ENCODE peak calls at places on chromosomes 4 and X, in seven cellular contexts. F is IMR-90, H is endothelial cell of umbilical vein, Z is tibial nerve, A is HCT116, N is Peyer's patch, B is suprapubic skin. J is an unnamed sample.
A peak's percentile ranks its signal among the peaks of the same experiment; 100 is the strongest.

GRCh38 chr4:24912252-24913098 is at the start of gene CCDC149:
- DNase-seq in F (peak; percentile 57), H (peak; percentile 43), Z (peak; percentile 17), A (peak; percentile 56), N (no peak), B (peak; percentile 73), J (peak; percentile 95)

GRCh38 chr4:57462843-57463242 is 352.7 kb upstream of the IGFBP7 start:
- DNase-seq in F (no peak), H (no peak), Z (no peak), A (no peak), N (no peak), B (no peak), J (no peak)

GRCh38 chr4:107531927-107532326 is 188.1 kb downstream of the PAPSS1 start:
- DNase-seq in F (no peak), H (no peak), Z (no peak), A (no peak), N (no peak), B (no peak), J (no peak)

GRCh38 chr4:85222561-85222960 is 252.4 kb upstream of the ARHGAP24 start:
- DNase-seq in F (no peak), H (no peak), Z (no peak), A (no peak), N (no peak), B (no peak), J (no peak)

GRCh38 chrX:119549327-119550016 is 15.7 kb downstream of the STEEP1 start:
- DNase-seq in F (no peak), H (no peak), Z (no peak), A (no peak), N (no peak), B (no peak), J (no peak)

GRCh38 chrX:5409106-5409505 is 819.6 kb downstream of the NLGN4X start:
- DNase-seq in F (no peak), H (no peak), Z (no peak), A (no peak), N (no peak), B (no peak), J (no peak)

GRCh38 chr4:88900432-88900831 is 156.6 kb downstream of the FAM13A start:
- DNase-seq in F (peak; percentile 81), H (no peak), Z (no peak), A (no peak), N (no peak), B (no peak), J (no peak)

GRCh38 chr4:84623661-84624060 is 40.7 kb downstream of the CDS1 start:
- DNase-seq in F (no peak), H (no peak), Z (no peak), A (no peak), N (no peak), B (no peak), J (peak; percentile 85)

GRCh38 chrX:19291086-19291485 is 52.6 kb upstream of the PDHA1 start:
- DNase-seq in F (no peak), H (no peak), Z (no peak), A (no peak), N (no peak), B (no peak), J (no peak)

GRCh38 chr4:119025916-119026661 is 109.5 kb upstream of the MYOZ2 start:
- DNase-seq in F (peak; percentile 93), H (no peak), Z (no peak), A (peak; percentile 18), N (no peak), B (no peak), J (peak; percentile 29)

GRCh38 chr4:5705672-5706310 is 2.6 kb downstream of the EVC2 start:
- DNase-seq in F (no peak), H (no peak), Z (no peak), A (no peak), N (no peak), B (no peak), J (no peak)

GRCh38 chr4:154254999-154255398 is 236.6 kb downstream of the DCHS2 start:
- DNase-seq in F (no peak), H (no peak), Z (no peak), A (peak; percentile 2), N (no peak), B (no peak), J (no peak)

GRCh38 chr4:106708604-106708876 is 327.6 kb downstream of the DKK2 start:
- DNase-seq in F (no peak), H (no peak), Z (no peak), A (no peak), N (no peak), B (no peak), J (no peak)

GRCh38 chr4:76250962-76251361 is 559 bp upstream of the FAM47E start:
- DNase-seq in F (no peak), H (peak; percentile 10), Z (no peak), A (no peak), N (no peak), B (no peak), J (peak; percentile 57)

GRCh38 chr4:88646528-88647280 is 50.9 kb downstream of the NAP1L5 start:
- DNase-seq in F (no peak), H (no peak), Z (no peak), A (no peak), N (no peak), B (no peak), J (no peak)

GRCh38 chr4:17511950-17512795 is at the start of gene QDPR:
- DNase-seq in F (peak; percentile 50), H (peak; percentile 77), Z (peak; percentile 40), A (peak; percentile 63), N (peak; percentile 59), B (peak; percentile 84), J (peak; percentile 89)

GRCh38 chr4:140626982-140627381 is 58.2 kb upstream of the UCP1 start:
- DNase-seq in F (no peak), H (peak; percentile 59), Z (no peak), A (no peak), N (no peak), B (no peak), J (no peak)

GRCh38 chrX:1794586-1794985 is 179.7 kb downstream of the ASMT start:
- DNase-seq in F (no peak), H (no peak), Z (no peak), A (no peak), N (no peak), B (no peak), J (no peak)

GRCh38 chr4:160877087-160877790 is 1286.6 kb downstream of the FSTL5 start:
- DNase-seq in F (no peak), H (no peak), Z (no peak), A (no peak), N (no peak), B (no peak), J (no peak)

GRCh38 chr4:71004281-71004851 is 10.9 kb downstream of the DCK start:
- DNase-seq in F (no peak), H (no peak), Z (no peak), A (no peak), N (peak; percentile 75), B (no peak), J (peak; percentile 33)

GRCh38 chrX:115147220-115147619 is 42.0 kb upstream of the RBMXL3 start:
- DNase-seq in F (peak; percentile 40), H (peak; percentile 21), Z (no peak), A (peak; percentile 2), N (no peak), B (no peak), J (no peak)

GRCh38 chrX:71301195-71301924 is at the start of gene ITGB1BP2:
- DNase-seq in F (peak; percentile 57), H (peak; percentile 1), Z (no peak), A (no peak), N (no peak), B (no peak), J (peak; percentile 25)

GRCh38 chr4:154367659-154368058 is 123.9 kb downstream of the DCHS2 start:
- DNase-seq in F (no peak), H (no peak), Z (no peak), A (no peak), N (no peak), B (no peak), J (no peak)

DNA sequence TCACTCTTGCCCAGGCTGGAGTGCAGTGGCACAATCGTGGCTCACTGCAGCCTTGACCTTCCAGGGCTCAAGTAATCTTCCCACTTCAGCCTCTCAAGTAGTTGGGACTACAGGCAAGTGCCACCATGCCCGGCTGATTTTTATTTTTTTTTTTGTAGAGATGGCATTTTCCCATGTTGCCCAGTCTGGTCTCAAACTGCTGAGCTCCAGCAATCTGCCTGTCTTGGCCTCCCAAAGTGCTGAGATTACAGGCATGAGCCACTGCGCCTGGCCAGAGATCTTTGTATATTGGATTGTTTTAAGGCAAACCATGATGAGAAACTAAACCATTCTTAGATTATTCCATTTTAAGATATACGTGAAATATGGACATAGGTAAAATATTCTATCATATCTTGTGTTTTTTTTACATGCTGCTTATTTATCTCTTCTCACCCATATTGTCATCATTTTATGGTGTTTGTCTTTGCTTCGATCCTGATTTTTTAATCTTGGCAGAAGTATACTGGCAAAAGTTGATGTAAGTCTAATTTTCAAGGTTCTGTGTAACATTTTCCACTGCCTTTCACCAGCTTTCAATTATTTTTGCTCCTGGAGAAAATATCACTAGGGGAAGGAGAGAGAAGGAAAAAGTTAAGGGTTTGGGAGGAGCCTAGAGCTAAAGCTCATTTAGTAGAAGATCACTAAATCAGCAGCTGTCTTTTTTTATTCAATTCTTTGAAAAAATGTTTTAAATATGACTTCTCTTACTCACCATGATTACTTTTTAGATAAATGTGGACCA is 27.8 kb downstream of the PDLIM5 start:
- DNase-seq in F (no peak), H (no peak), Z (no peak), A (no peak), N (no peak), B (no peak), J (peak; percentile 51)
- H3K4me1 ChIP-seq in F (peaks cover 5% of the 10 kb centered on the region), H (peaks cover 10% of the 10 kb centered on the region), Z (no peaks in the 10 kb centered on the region), A (peaks cover 3% of the 10 kb centered on the region), N (no peaks in the 10 kb centered on the region), B (peaks cover 26% of the 10 kb centered on the region), J (peaks cover 47% of the 10 kb centered on the region)

DNA sequence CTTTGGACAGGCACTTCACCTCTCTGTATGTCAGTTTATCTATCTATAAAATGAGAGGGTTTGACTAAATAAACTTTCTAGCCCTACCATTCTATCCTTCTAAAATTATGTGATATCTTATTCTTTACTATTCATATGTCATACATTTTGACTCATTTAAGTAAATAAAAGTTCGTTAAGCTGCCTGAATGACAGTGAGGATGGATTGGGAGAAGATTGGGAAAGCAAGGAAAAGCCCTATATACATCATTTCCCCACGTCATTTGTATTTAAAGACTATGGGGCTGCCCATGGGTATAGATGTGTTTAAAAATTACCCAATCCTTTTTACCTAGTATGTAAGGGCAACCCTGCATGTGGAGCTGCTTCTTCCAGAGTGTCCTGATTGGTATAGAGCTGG is 5.3 kb downstream of the SLC16A2 start:
- DNase-seq in F (no peak), H (no peak), Z (no peak), A (no peak), N (no peak), B (no peak), J (no peak)
- TF ChIP-seq CTCF in F (no peak), H (no peak), Z (no peak), A (no peak), N (no peak), B (no peak), J (no peak)

GRCh38 chr4:173371292-173372192 is 788 bp downstream of the SAP30 start:
- DNase-seq in F (peak; percentile 69), H (peak; percentile 83), Z (peak; percentile 28), A (no peak), N (peak; percentile 36), B (peak; percentile 86), J (peak; percentile 75)
- TF ChIP-seq POLR2A in F (no peak), H (peak; percentile 65), Z (no peak), A (no peak), N (no peak), B (no peak), J (peak; percentile 58)

DNA sequence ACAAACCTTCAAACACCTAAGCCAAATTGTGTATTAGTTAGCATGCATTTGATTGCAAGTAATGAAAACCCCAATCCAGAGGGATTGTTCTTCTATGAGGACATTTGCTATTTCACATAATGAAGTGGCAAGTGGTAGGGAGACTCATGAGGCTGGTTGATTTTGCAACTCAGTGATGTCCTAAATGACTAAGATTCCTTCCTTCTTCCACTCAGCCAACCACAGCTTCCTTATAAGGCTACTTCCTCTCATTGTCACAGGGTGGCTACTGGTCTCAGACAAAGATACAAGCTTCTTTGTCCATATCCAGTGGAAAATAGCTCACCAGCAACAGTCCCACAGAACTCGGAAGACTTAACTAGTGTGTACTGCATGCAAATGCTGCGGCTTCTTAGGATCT is 5.3 kb upstream of the OTC start:
- DNase-seq in F (peak; percentile 52), H (peak; percentile 75), Z (no peak), A (no peak), N (no peak), B (no peak), J (no peak)
- H3K4me1 ChIP-seq in F (no peaks in the 10 kb centered on the region), H (peaks cover 9% of the 10 kb centered on the region), Z (no peaks in the 10 kb centered on the region), A (no peaks in the 10 kb centered on the region), N (no peaks in the 10 kb centered on the region), B (no peaks in the 10 kb centered on the region), J (no peaks in the 10 kb centered on the region)